ENCODE peak calls at places on chromosomes 11 and 22, in four cellular contexts. One of them, this sample, is unnamed.

GRCh38 chr11:61927501-61927900 is 10.1 kb upstream of the RAB3IL1 start:
- DNase-seq in nephron progenitor cell: no peak
- DNase-seq in AG04450: no peak
- DNase-seq in fibroblast of lung: no peak
- DNase-seq in this sample: no peak

GRCh38 chr11:7353100-7353499 is 101.4 kb downstream of the SYT9 start:
- DNase-seq in nephron progenitor cell: peak
- DNase-seq in fibroblast of lung: no peak
- DNase-seq in AG04450: no peak
- DNase-seq in this sample: peak

GRCh38 chr11:125148743-125149142 is 15.8 kb upstream of the PKNOX2 start:
- DNase-seq in AG04450: no peak
- DNase-seq in fibroblast of lung: no peak
- DNase-seq in nephron progenitor cell: no peak
- DNase-seq in this sample: no peak

GRCh38 chr22:31230871-31231621 is 18.9 kb downstream of the LIMK2 start:
- DNase-seq in fibroblast of lung: peak
- DNase-seq in nephron progenitor cell: peak
- DNase-seq in AG04450: peak
- DNase-seq in this sample: peak

GRCh38 chr11:79081441-79082124 is 359.2 kb downstream of the TENM4 start:
- DNase-seq in fibroblast of lung: no peak
- DNase-seq in nephron progenitor cell: no peak
- DNase-seq in AG04450: no peak
- DNase-seq in this sample: no peak

GRCh38 chr22:50675553-50676199 is 3.1 kb downstream of the SHANK3 start:
- DNase-seq in fibroblast of lung: no peak
- DNase-seq in nephron progenitor cell: no peak
- DNase-seq in AG04450: no peak
- DNase-seq in this sample: no peak

GRCh38 chr11:8786933-8787332 is 104.3 kb downstream of the RPL27A start:
- DNase-seq in fibroblast of lung: peak
- DNase-seq in nephron progenitor cell: no peak
- DNase-seq in AG04450: no peak
- DNase-seq in this sample: peak

GRCh38 chr11:73972187-73972586 is 10.5 kb downstream of the UCP2 start:
- DNase-seq in nephron progenitor cell: no peak
- DNase-seq in AG04450: no peak
- DNase-seq in fibroblast of lung: no peak
- DNase-seq in this sample: no peak

GRCh38 chr11:45041556-45041955 is 90.9 kb upstream of the TP53I11 start:
- DNase-seq in nephron progenitor cell: no peak
- DNase-seq in AG04450: no peak
- DNase-seq in fibroblast of lung: no peak
- DNase-seq in this sample: no peak

GRCh38 chr11:29119691-29120328 is 897.0 kb downstream of the KCNA4 start:
- DNase-seq in nephron progenitor cell: no peak
- DNase-seq in fibroblast of lung: peak
- DNase-seq in AG04450: peak
- DNase-seq in this sample: peak

GRCh38 chr11:134116210-134116609 is 47.3 kb downstream of the JAM3 start:
- DNase-seq in fibroblast of lung: no peak
- DNase-seq in AG04450: no peak
- DNase-seq in nephron progenitor cell: no peak
- DNase-seq in this sample: no peak

GRCh38 chr11:70448983-70449567 is 50.7 kb downstream of the CTTN start:
- DNase-seq in fibroblast of lung: no peak
- DNase-seq in AG04450: no peak
- DNase-seq in nephron progenitor cell: no peak
- DNase-seq in this sample: no peak

GRCh38 chr22:27730649-27731433 is 70.7 kb downstream of the MN1 start:
- DNase-seq in AG04450: no peak
- DNase-seq in fibroblast of lung: no peak
- DNase-seq in nephron progenitor cell: peak
- DNase-seq in this sample: no peak

GRCh38 chr11:108048269-108048668 is 39.6 kb downstream of the CUL5 start:
- DNase-seq in nephron progenitor cell: no peak
- DNase-seq in fibroblast of lung: no peak
- DNase-seq in AG04450: no peak
- DNase-seq in this sample: no peak

GRCh38 chr22:43749473-43749872 is 62.6 kb downstream of the EFCAB6 start:
- DNase-seq in nephron progenitor cell: no peak
- DNase-seq in AG04450: no peak
- DNase-seq in fibroblast of lung: no peak
- DNase-seq in this sample: no peak

GRCh38 chr11:114116357-114116756 is 56.8 kb downstream of the ZBTB16 start:
- DNase-seq in nephron progenitor cell: no peak
- DNase-seq in fibroblast of lung: no peak
- DNase-seq in AG04450: no peak
- DNase-seq in this sample: no peak

GRCh38 chr11:635945-636510 is 1.0 kb upstream of the DRD4 start:
- DNase-seq in fibroblast of lung: no peak
- DNase-seq in nephron progenitor cell: no peak
- DNase-seq in AG04450: no peak
- DNase-seq in this sample: no peak

GRCh38 chr11:6925636-6926207 is 504 bp upstream of the ZNF215 start:
- DNase-seq in nephron progenitor cell: no peak
- DNase-seq in fibroblast of lung: no peak
- DNase-seq in AG04450: no peak
- DNase-seq in this sample: peak

GRCh38 chr11:44862546-44863101 is 88.1 kb downstream of the TP53I11 start:
- DNase-seq in nephron progenitor cell: no peak
- DNase-seq in fibroblast of lung: no peak
- DNase-seq in AG04450: no peak
- DNase-seq in this sample: no peak

GRCh38 chr22:36213596-36213995 is 12.0 kb upstream of the APOL4 start:
- DNase-seq in fibroblast of lung: no peak
- DNase-seq in nephron progenitor cell: no peak
- DNase-seq in AG04450: no peak
- DNase-seq in this sample: no peak

GRCh38 chr11:116607027-116607426 is 165.8 kb downstream of the BUD13 start:
- DNase-seq in fibroblast of lung: no peak
- DNase-seq in nephron progenitor cell: no peak
- DNase-seq in AG04450: no peak
- DNase-seq in this sample: no peak

GRCh38 chr11:99229544-99229943 is 208.8 kb downstream of the CNTN5 start:
- DNase-seq in AG04450: no peak
- DNase-seq in nephron progenitor cell: no peak
- DNase-seq in fibroblast of lung: no peak
- DNase-seq in this sample: no peak

GRCh38 chr11:70127653-70128434 is 49.7 kb downstream of the ANO1 start:
- DNase-seq in nephron progenitor cell: no peak
- DNase-seq in AG04450: no peak
- DNase-seq in fibroblast of lung: no peak
- DNase-seq in this sample: no peak

GRCh38 chr11:69053546-69054396 is 5.0 kb downstream of the TPCN2 start:
- DNase-seq in nephron progenitor cell: no peak
- DNase-seq in AG04450: no peak
- DNase-seq in fibroblast of lung: no peak
- DNase-seq in this sample: no peak

GRCh38 chr22:19812910-19813309 is 41.8 kb downstream of the GNB1L start:
- DNase-seq in fibroblast of lung: no peak
- DNase-seq in nephron progenitor cell: no peak
- DNase-seq in AG04450: no peak
- DNase-seq in this sample: no peak

GRCh38 chr11:15705886-15706285 is 591.2 kb downstream of the INSC start:
- DNase-seq in AG04450: no peak
- DNase-seq in nephron progenitor cell: no peak
- DNase-seq in fibroblast of lung: peak
- DNase-seq in this sample: no peak

GRCh38 chr11:121048464-121049233 is 24.7 kb downstream of the TBCEL start:
- DNase-seq in AG04450: no peak
- DNase-seq in fibroblast of lung: no peak
- DNase-seq in nephron progenitor cell: no peak
- DNase-seq in this sample: peak

GRCh38 chr22:23534201-23534850 is 45.8 kb downstream of the IGLL1 start:
- DNase-seq in nephron progenitor cell: no peak
- DNase-seq in fibroblast of lung: no peak
- DNase-seq in AG04450: no peak
- DNase-seq in this sample: no peak

GRCh38 chr11:117851091-117851490 is 25.4 kb downstream of the FXYD6 start:
- DNase-seq in fibroblast of lung: peak
- DNase-seq in nephron progenitor cell: no peak
- DNase-seq in AG04450: no peak
- DNase-seq in this sample: no peak

GRCh38 chr11:73159297-73159696 is 17.2 kb upstream of the FCHSD2 start:
- DNase-seq in fibroblast of lung: no peak
- DNase-seq in nephron progenitor cell: no peak
- DNase-seq in AG04450: no peak
- DNase-seq in this sample: no peak

DNA sequence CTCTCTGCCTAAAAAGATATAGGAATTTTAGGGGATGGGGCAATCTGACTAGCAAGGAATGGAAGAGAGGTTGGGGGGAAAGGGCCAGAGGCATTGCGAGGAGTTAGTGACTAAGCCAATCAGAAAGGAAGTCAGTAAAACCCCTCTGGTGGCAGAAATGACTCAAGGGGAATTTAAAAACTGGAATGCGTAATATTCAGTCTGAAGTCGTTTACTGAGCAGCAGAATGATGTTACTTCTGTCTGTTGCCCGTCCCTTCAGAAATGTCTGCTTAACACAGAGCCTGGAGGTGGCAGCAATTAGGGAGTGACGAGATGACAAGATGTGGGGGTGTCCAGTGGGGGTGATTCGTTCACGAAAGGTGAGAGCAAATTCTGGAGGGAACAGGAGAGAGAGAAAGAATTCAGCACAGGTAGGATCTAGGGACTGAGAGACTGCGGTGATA is 107.7 kb upstream of the CLMP start:
- DNase-seq in fibroblast of lung: peak
- DNase-seq in AG04450: no peak
- DNase-seq in nephron progenitor cell: no peak
- DNase-seq in this sample: peak
- TF ChIP-seq CTCF in fibroblast of lung: no peak
- TF ChIP-seq CTCF in AG04450: peak
- TF ChIP-seq CTCF in nephron progenitor cell: no peak
- TF ChIP-seq CTCF in this sample: no peak

DNA sequence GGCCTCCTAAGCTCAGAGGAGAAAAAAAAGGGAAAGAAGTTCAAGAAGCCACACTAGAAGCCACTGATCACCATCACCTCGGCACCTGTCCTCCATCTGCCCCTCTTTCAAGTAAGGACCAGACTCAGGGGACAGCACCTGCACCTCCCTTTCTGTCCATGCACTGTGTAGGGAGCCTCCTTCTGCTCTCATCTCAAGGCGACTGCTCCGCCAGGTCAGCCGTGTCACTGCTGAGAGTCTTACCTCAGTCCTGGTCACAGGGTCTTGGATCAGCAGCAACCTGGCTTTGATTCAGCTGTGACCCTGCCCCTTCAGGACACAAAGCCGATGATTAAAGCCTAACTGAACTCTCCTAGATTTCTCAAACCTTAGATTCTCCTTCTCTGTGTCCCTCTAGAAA is 101.5 kb downstream of the ZNF280B start:
- DNase-seq in fibroblast of lung: no peak
- DNase-seq in nephron progenitor cell: no peak
- DNase-seq in AG04450: no peak
- DNase-seq in this sample: no peak
- TF ChIP-seq CTCF in fibroblast of lung: no peak
- TF ChIP-seq CTCF in nephron progenitor cell: no peak
- TF ChIP-seq CTCF in AG04450: no peak
- TF ChIP-seq CTCF in this sample: no peak

GRCh38 chr22:46596819-46597218 is 23.4 kb upstream of the GRAMD4 start:
- DNase-seq in nephron progenitor cell: no peak
- DNase-seq in AG04450: no peak
- DNase-seq in fibroblast of lung: no peak
- DNase-seq in this sample: no peak
- TF ChIP-seq CTCF in nephron progenitor cell: no peak
- TF ChIP-seq CTCF in AG04450: no peak
- TF ChIP-seq CTCF in fibroblast of lung: no peak
- TF ChIP-seq CTCF in this sample: no peak

GRCh38 chr11:126664643-126665042 is 309.2 kb downstream of the ST3GAL4 start:
- DNase-seq in nephron progenitor cell: no peak
- DNase-seq in AG04450: no peak
- DNase-seq in fibroblast of lung: no peak
- DNase-seq in this sample: no peak

GRCh38 chr11:126664193-126664592 is 308.7 kb downstream of the ST3GAL4 start:
- DNase-seq in fibroblast of lung: no peak
- DNase-seq in AG04450: no peak
- DNase-seq in nephron progenitor cell: no peak
- DNase-seq in this sample: no peak

GRCh38 chr11:126669416-126669815 is 313.9 kb downstream of the ST3GAL4 start:
- DNase-seq in fibroblast of lung: no peak
- DNase-seq in AG04450: peak
- DNase-seq in nephron progenitor cell: no peak
- DNase-seq in this sample: no peak
- TF ChIP-seq CTCF in fibroblast of lung: no peak
- TF ChIP-seq CTCF in AG04450: no peak
- TF ChIP-seq CTCF in nephron progenitor cell: no peak
- TF ChIP-seq CTCF in this sample: no peak

DNA sequence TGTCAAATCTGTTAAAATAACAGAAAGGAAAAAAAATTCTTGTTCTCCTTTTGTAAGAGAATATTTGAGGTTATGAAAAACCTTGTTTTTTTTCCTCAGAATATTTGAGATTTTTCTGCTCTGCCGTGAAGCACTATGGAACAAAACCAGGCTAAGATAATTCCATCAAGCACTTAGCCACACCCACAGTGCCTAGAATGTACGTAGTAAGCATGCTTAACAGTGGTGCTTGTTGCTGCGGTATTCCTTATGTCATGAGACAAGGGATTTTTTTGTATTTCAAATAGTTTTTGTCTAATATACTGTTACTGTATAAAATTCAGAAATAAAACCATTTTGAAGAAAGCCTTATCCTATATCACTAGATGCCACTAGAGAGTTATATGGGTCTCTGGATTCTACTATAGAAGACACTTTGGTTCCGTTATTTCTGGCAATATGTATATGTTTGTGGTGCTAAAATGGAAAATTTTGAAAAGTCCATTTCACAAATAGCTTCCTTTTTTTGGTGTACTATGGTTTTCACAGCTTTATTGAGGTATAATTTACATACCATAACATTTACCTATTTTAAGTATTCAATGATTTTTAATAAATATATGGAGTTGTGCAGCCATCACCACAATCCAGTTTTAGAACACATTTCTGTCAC is 23.7 kb downstream of the PDHX start:
- DNase-seq in nephron progenitor cell: no peak
- DNase-seq in AG04450: no peak
- DNase-seq in fibroblast of lung: peak
- DNase-seq in this sample: no peak
- TF ChIP-seq CTCF in nephron progenitor cell: no peak
- TF ChIP-seq CTCF in AG04450: peak
- TF ChIP-seq CTCF in fibroblast of lung: no peak
- TF ChIP-seq CTCF in this sample: no peak

GRCh38 chr11:60718524-60719316 is 5.8 kb upstream of the MS4A18 start:
- DNase-seq in fibroblast of lung: no peak
- DNase-seq in nephron progenitor cell: no peak
- DNase-seq in AG04450: no peak
- DNase-seq in this sample: no peak
- TF ChIP-seq CTCF in fibroblast of lung: no peak
- TF ChIP-seq CTCF in nephron progenitor cell: no peak
- TF ChIP-seq CTCF in AG04450: no peak
- TF ChIP-seq CTCF in this sample: no peak

DNA sequence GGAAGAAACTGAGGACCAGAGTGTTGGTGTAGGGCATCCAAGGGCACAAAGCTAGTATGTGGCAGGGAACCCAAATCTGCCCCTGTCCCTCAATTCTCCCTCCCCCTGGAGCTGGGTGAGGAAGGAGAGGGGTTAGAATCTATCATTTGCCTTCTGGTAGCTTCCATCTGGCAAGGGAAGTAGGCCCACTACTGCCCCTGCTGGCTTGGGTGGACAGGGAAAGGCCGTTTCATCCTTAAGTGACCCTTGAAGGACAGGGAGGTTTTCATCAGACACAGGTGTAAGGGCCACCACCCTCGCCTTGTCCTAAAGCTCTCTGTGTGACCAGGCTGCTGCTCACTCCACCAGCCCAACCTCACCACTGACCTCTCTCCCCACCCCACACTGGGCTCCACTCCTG is 22.1 kb downstream of the NECTIN1 start:
- DNase-seq in nephron progenitor cell: no peak
- DNase-seq in fibroblast of lung: no peak
- DNase-seq in AG04450: no peak
- DNase-seq in this sample: no peak
- TF ChIP-seq CTCF in nephron progenitor cell: peak
- TF ChIP-seq CTCF in fibroblast of lung: peak
- TF ChIP-seq CTCF in AG04450: peak
- TF ChIP-seq CTCF in this sample: no peak